ENCODE peak calls at places on chromosomes 4 and X, in six cellular contexts. T, A, N, W, Z and J are unnamed samples.

GRCh38 chrX:20412871-20413486 is 146.3 kb upstream of the RPS6KA3 start:
- DNase-seq in T (no peak), A (peak; percentile 55), N (no peak), W (no peak), Z (no peak), J (no peak)

GRCh38 chr4:19947349-19947748 is 304.4 kb upstream of the SLIT2 start:
- DNase-seq in T (peak; percentile 78), A (no peak), N (peak; percentile 10), W (no peak), Z (no peak), J (no peak)

GRCh38 chr4:127623755-127624087 is 9.0 kb upstream of the INTU start:
- DNase-seq in T (peak; percentile 36), A (no peak), N (no peak), W (peak; percentile 10), Z (peak; percentile 31), J (no peak)

GRCh38 chrX:25536307-25536970 is 520.7 kb upstream of the ARX start:
- DNase-seq in T (no peak), A (no peak), N (no peak), W (no peak), Z (no peak), J (no peak)

GRCh38 chrX:78710146-78710545 is 37.4 kb upstream of the LPAR4 start:
- DNase-seq in T (no peak), A (no peak), N (no peak), W (no peak), Z (no peak), J (no peak)

GRCh38 chrX:130299279-130300009 is 30.7 kb upstream of the ZNF280C start:
- DNase-seq in T (no peak), A (no peak), N (no peak), W (no peak), Z (no peak), J (peak; percentile 47)

GRCh38 chrX:120365320-120365719 is 3.4 kb downstream of the ATP1B4 start:
- DNase-seq in T (peak; percentile 11), A (peak; percentile 51), N (peak; percentile 46), W (peak; percentile 38), Z (peak; percentile 29), J (peak; percentile 63)

GRCh38 chr4:4271912-4272311 is 18.0 kb downstream of the LYAR start:
- DNase-seq in T (peak; percentile 43), A (peak; percentile 81), N (no peak), W (no peak), Z (no peak), J (no peak)

GRCh38 chr4:25568788-25569231 is 86.8 kb upstream of the SLC34A2 start:
- DNase-seq in T (no peak), A (no peak), N (no peak), W (no peak), Z (no peak), J (no peak)

GRCh38 chr4:48490012-48490679 is at the start of gene ZAR1:
- DNase-seq in T (no peak), A (peak; percentile 45), N (no peak), W (peak; percentile 19), Z (peak; percentile 62), J (peak; percentile 5)

GRCh38 chrX:17697191-17697590 is 40.1 kb upstream of the SCML1 start:
- DNase-seq in T (peak; percentile 39), A (no peak), N (peak; percentile 44), W (no peak), Z (no peak), J (no peak)

GRCh38 chrX:33339219-33339618 is 127.9 kb upstream of the DMD start:
- DNase-seq in T (peak; percentile 6), A (no peak), N (peak; percentile 1), W (peak; percentile 10), Z (no peak), J (peak; percentile 0)

GRCh38 chr4:152316969-152317368 is 218.9 kb downstream of the FBXW7 start:
- DNase-seq in T (peak; percentile 8), A (no peak), N (no peak), W (no peak), Z (no peak), J (no peak)

GRCh38 chrX:11887175-11887574 is 129.1 kb downstream of the MSL3 start:
- DNase-seq in T (no peak), A (no peak), N (no peak), W (no peak), Z (no peak), J (no peak)

GRCh38 chr4:133151681-133152329 is 2.7 kb downstream of the PCDH10 start:
- DNase-seq in T (peak; percentile 52), A (no peak), N (no peak), W (peak; percentile 58), Z (peak; percentile 24), J (no peak)

GRCh38 chr4:8905236-8905772 is 33.7 kb upstream of the HMX1 start:
- DNase-seq in T (no peak), A (no peak), N (no peak), W (no peak), Z (no peak), J (no peak)

GRCh38 chrX:38061335-38061734 is 55.0 kb downstream of the SYTL5 start:
- DNase-seq in T (peak; percentile 20), A (no peak), N (peak; percentile 89), W (peak; percentile 11), Z (no peak), J (no peak)

GRCh38 chr4:76198411-76199237 is 15.0 kb downstream of the SCARB2 start:
- DNase-seq in T (peak; percentile 94), A (peak; percentile 54), N (peak; percentile 46), W (peak; percentile 88), Z (peak; percentile 47), J (no peak)

GRCh38 chrX:42934020-42934701 is 156.2 kb upstream of the PPP1R2C start:
- DNase-seq in T (no peak), A (no peak), N (no peak), W (no peak), Z (peak; percentile 7), J (no peak)

GRCh38 chr4:138655970-138656369 is 359.6 kb upstream of the NOCT start:
- DNase-seq in T (no peak), A (no peak), N (no peak), W (no peak), Z (no peak), J (no peak)

GRCh38 chrX:21408324-21408723 is 34.1 kb downstream of the CNKSR2 start:
- DNase-seq in T (no peak), A (no peak), N (no peak), W (no peak), Z (no peak), J (no peak)

GRCh38 chr4:112552668-112553067 is 36.7 kb upstream of the NEUROG2 start:
- DNase-seq in T (peak; percentile 30), A (no peak), N (peak; percentile 60), W (no peak), Z (no peak), J (peak; percentile 2)

GRCh38 chrX:104902070-104902469 is 318.4 kb downstream of the TEX13A start:
- DNase-seq in T (no peak), A (no peak), N (no peak), W (no peak), Z (no peak), J (no peak)

GRCh38 chr4:7158991-7159390 is 33.3 kb upstream of the SORCS2 start:
- DNase-seq in T (no peak), A (no peak), N (no peak), W (no peak), Z (no peak), J (no peak)

GRCh38 chr4:110620352-110621327 is 2.2 kb downstream of the PITX2 start:
- DNase-seq in T (peak; percentile 17), A (no peak), N (peak; percentile 45), W (peak; percentile 76), Z (no peak), J (no peak)

GRCh38 chr4:56690393-56690971 is 9.4 kb upstream of the HOPX start:
- DNase-seq in T (no peak), A (no peak), N (no peak), W (no peak), Z (no peak), J (no peak)
- TF ChIP-seq CTCF in T (no peak), A (no peak), N (no peak), W (no peak), Z (no peak), J (no peak)

GRCh38 chr4:40204507-40205258 is 7.9 kb downstream of the RHOH start:
- DNase-seq in T (no peak), A (no peak), N (no peak), W (no peak), Z (no peak), J (no peak)
- TF ChIP-seq CTCF in T (no peak), A (no peak), N (no peak), W (no peak), Z (no peak), J (no peak)

GRCh38 chr4:125316781-125317525 is 2.2 kb downstream of the FAT4 start:
- DNase-seq in T (peak; percentile 37), A (peak; percentile 55), N (no peak), W (peak; percentile 40), Z (peak; percentile 23), J (peak; percentile 3)

GRCh38 chr4:125314676-125315570 is at the start of gene FAT4:
- DNase-seq in T (peak; percentile 99), A (peak; percentile 93), N (peak; percentile 85), W (peak; percentile 96), Z (peak; percentile 75), J (peak; percentile 89)

GRCh38 chr4:125316391-125316780 is 1.6 kb downstream of the FAT4 start:
- DNase-seq in T (peak; percentile 45), A (peak; percentile 65), N (peak; percentile 7), W (peak; percentile 57), Z (peak; percentile 30), J (peak; percentile 45)

GRCh38 chr4:125313989-125314602 is 659 bp upstream of the FAT4 start:
- DNase-seq in T (no peak), A (no peak), N (no peak), W (peak; percentile 8), Z (peak; percentile 9), J (no peak)

GRCh38 chr4:125315571-125316390 is 1.0 kb downstream of the FAT4 start:
- DNase-seq in T (peak; percentile 62), A (peak; percentile 49), N (peak; percentile 47), W (peak; percentile 79), Z (peak; percentile 37), J (peak; percentile 44)
- TF ChIP-seq CTCF in T (peak; percentile 24), A (peak; percentile 34), N (peak; percentile 22), W (peak; percentile 3), Z (peak; percentile 3), J (no peak)

GRCh38 chr4:73676881-73677323 is 56.7 kb upstream of the RASSF6 start:
- DNase-seq in T (peak; percentile 55), A (no peak), N (peak; percentile 100), W (peak; percentile 20), Z (no peak), J (peak; percentile 49)

GRCh38 chr4:73673286-73673685 is 53.0 kb upstream of the RASSF6 start:
- DNase-seq in T (no peak), A (no peak), N (peak; percentile 96), W (no peak), Z (no peak), J (peak; percentile 51)

GRCh38 chr4:73674451-73674919 is 54.2 kb upstream of the RASSF6 start:
- DNase-seq in T (no peak), A (no peak), N (peak; percentile 45), W (no peak), Z (no peak), J (no peak)

GRCh38 chr4:73675623-73676022 is 55.4 kb upstream of the RASSF6 start:
- DNase-seq in T (no peak), A (no peak), N (no peak), W (no peak), Z (no peak), J (no peak)

DNA sequence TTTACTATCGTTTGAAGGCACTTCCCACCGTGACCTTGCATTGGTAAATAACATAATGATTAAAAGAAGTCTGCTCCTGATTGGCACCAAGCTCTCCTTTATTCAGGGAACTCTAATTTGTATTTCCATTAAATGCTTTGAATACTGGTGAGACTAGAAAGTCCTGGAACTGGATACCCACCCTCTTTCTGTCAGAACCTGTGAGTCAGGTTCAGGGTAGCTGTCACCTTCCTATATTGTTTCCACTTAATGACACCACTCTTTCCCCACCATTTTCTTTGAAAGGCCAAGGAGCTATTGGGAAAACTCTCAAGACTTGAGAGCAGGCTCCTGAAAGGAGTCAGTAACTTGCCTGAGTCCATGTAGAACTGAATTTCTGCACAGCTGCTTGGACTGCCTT is 55.9 kb upstream of the RASSF6 start:
- DNase-seq in T (no peak), A (no peak), N (peak; percentile 61), W (no peak), Z (no peak), J (no peak)
- TF ChIP-seq CTCF in T (no peak), A (no peak), N (no peak), W (no peak), Z (no peak), J (no peak)